ENCODE peak calls at places on chromosome 19, in five cellular contexts. R is cardiac muscle cell, L is K562, M is spleen, Y is brain microvascular endothelial cell. T is an unnamed sample. For H3K36me3 and H3K27me3, the result is how much of the 10 kb centered on the place peaks cover.

GRCh38 chr19:2638417-2638940 is 64.0 kb downstream of the GNG7 start:
- DNase-seq in R (no peak), L (no peak), M (no peak), Y (no peak), T (no peak)

GRCh38 chr19:31334101-31334848 is 15.0 kb downstream of the TSHZ3 start:
- DNase-seq in R (peak), L (no peak), M (no peak), Y (peak), T (no peak)

GRCh38 chr19:10291554-10292205 is 1.9 kb downstream of the ICAM5 start:
- DNase-seq in R (no peak), L (no peak), M (no peak), Y (no peak), T (no peak)

GRCh38 chr19:45443462-45444317 is 20.0 kb upstream of the ERCC1 start:
- DNase-seq in R (peak), L (peak), M (peak), Y (peak), T (peak)

GRCh38 chr19:45716314-45717130 is 14.2 kb downstream of the FBXO46 start:
- DNase-seq in R (peak), L (no peak), M (no peak), Y (no peak), T (no peak)

GRCh38 chr19:36939153-36939552 is 23.0 kb downstream of the ZNF568 start:
- DNase-seq in R (peak), L (peak), M (no peak), Y (no peak), T (no peak)

GRCh38 chr19:8391274-8392016 is 1.3 kb downstream of the RAB11B start:
- DNase-seq in R (no peak), L (no peak), M (peak), Y (no peak), T (no peak)

GRCh38 chr19:5891938-5892771 is 11.4 kb downstream of the NDUFA11 start:
- DNase-seq in R (peak), L (peak), M (no peak), Y (peak), T (peak)

GRCh38 chr19:771332-771785 is 20.4 kb downstream of the MISP start:
- DNase-seq in R (peak), L (peak), M (no peak), Y (peak), T (peak)

GRCh38 chr19:52527954-52528326 is 472 bp downstream of the ZNF808 start:
- DNase-seq in R (peak), L (peak), M (peak), Y (no peak), T (peak)

GRCh38 chr19:24040621-24041020 is 46.4 kb upstream of the ZNF254 start:
- DNase-seq in R (no peak), L (no peak), M (no peak), Y (no peak), T (no peak)

GRCh38 chr19:39731685-39732084 is 6.1 kb downstream of the CLC start:
- DNase-seq in R (no peak), L (no peak), M (no peak), Y (no peak), T (no peak)

GRCh38 chr19:29711584-29712132 is 3.4 kb downstream of the C19orf12 start:
- DNase-seq in R (no peak), L (no peak), M (no peak), Y (no peak), T (no peak)

GRCh38 chr19:55232284-55232597 is 3.7 kb upstream of the TMEM86B start:
- DNase-seq in R (no peak), L (no peak), M (no peak), Y (no peak), T (no peak)

GRCh38 chr19:33458807-33459206 is 62.8 kb downstream of the PEPD start:
- DNase-seq in R (no peak), L (no peak), M (peak), Y (no peak), T (no peak)

GRCh38 chr19:19738564-19738963 is 5.7 kb upstream of the ZNF14 start:
- DNase-seq in R (no peak), L (no peak), M (no peak), Y (no peak), T (no peak)

GRCh38 chr19:45492627-45493470 is 4.0 kb downstream of the RTN2 start:
- DNase-seq in R (peak), L (peak), M (no peak), Y (peak), T (peak)

GRCh38 chr19:40690699-40691420 is 409 bp upstream of the NUMBL start:
- DNase-seq in R (peak), L (peak), M (peak), Y (peak), T (peak)

GRCh38 chr19:12841094-12841493 is 2.8 kb downstream of the MAST1 start:
- DNase-seq in R (peak), L (peak), M (no peak), Y (no peak), T (peak)

GRCh38 chr19:1469936-1470863 is 8.8 kb downstream of the C19orf25 start:
- DNase-seq in R (no peak), L (peak), M (peak), Y (no peak), T (peak)

GRCh38 chr19:6521718-6522646 is 8.8 kb upstream of the TNFSF9 start:
- DNase-seq in R (peak), L (peak), M (peak), Y (peak), T (no peak)

GRCh38 chr19:10752237-10752912 is 34.5 kb downstream of the DNM2 start:
- DNase-seq in R (no peak), L (no peak), M (no peak), Y (no peak), T (no peak)

GRCh38 chr19:6588508-6589345 is 2.2 kb downstream of the CD70 start:
- DNase-seq in R (no peak), L (no peak), M (no peak), Y (no peak), T (no peak)

GRCh38 chr19:7482584-7483439 is 6.0 kb downstream of the PEX11G start:
- DNase-seq in R (peak), L (peak), M (no peak), Y (no peak), T (peak)

GRCh38 chr19:29988351-29988750 is 46.3 kb downstream of the URI1 start:
- DNase-seq in R (no peak), L (peak), M (no peak), Y (no peak), T (no peak)

GRCh38 chr19:35784401-35785086 is 9.2 kb downstream of the ARHGAP33 start:
- DNase-seq in R (no peak), L (no peak), M (no peak), Y (no peak), T (no peak)
- H3K36me3 ChIP-seq in R (under half), L (under half), M (under half), Y (under half), T (under half)

GRCh38 chr19:48512504-48513288 is 1.1 kb upstream of the LMTK3 start:
- DNase-seq in R (no peak), L (no peak), M (no peak), Y (no peak), T (no peak)
- H3K27me3 ChIP-seq in R (under half), L (under half), M (under half), Y (under half), T (under half)

DNA sequence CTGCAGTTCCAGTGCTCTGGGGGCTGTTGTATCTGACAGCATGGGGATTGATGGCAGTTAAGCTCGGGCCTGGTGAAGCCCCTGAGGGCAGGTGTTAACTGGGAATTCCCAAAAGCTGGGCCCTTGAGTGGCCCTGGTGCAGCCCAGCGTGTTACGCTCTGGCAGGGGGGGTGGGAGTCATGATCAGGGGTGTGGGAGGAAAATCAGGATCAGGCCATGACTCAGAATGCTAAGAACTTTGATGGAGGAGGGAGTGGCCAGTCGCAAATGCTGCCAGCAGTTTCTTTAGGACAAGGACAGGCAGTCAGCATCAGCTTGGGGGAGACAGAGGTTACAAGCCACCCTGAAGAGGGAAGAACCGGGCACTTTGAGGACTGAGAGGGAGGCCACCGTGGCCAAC is 19.6 kb downstream of the AP2A1 start:
- DNase-seq in R (peak), L (no peak), M (no peak), Y (peak), T (peak)
- H3K36me3 ChIP-seq in R (under half), L (half or more), M (under half), Y (under half), T (under half)

DNA sequence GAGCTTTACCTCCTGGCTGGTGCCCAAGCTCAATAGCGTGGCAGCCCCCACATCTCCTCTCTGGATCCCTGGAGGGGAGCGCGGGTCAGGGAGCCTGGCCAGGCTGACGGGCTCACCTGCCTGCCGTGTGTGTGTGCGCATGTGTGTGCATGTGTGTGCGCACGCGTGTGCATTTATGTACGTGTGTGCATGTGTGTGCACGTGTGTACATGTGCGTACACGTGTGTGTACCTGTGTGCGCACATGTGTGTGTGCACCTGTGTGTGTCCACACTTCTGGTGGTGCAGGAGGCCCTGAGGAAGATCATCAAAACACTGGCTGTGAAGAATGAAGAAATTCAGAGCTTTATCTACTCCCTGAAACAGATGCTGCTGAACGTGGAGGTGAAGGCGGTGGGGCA is 1.3 kb downstream of the FSD1 start:
- DNase-seq in R (no peak), L (no peak), M (no peak), Y (no peak), T (no peak)
- H3K27me3 ChIP-seq in R (under half), L (under half), M (under half), Y (under half), T (under half)

DNA sequence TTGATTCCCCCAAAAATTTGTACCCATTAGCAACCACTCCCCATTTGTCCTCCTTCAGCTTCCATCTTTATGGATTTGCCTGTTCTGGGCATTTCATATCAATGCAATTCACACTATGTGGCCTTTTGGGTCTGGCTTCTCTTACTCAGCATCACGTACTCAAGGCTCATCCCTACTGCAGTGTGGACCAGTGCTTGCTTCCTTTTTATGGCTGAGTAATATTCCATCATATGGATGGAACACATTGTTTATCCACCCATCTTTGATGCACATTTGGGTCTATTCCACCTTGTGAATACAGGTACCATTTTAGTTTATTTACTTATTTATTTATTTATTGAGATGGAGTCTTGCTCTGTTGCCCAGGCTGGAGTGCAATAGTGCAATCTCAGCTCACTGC is 12.5 kb upstream of the PIK3R2 start:
- DNase-seq in R (no peak), L (no peak), M (no peak), Y (no peak), T (no peak)
- H3K36me3 ChIP-seq in R (under half), L (under half), M (under half), Y (under half), T (under half)

GRCh38 chr19:16589917-16590316 is 17.7 kb upstream of the SLC35E1 start:
- DNase-seq in R (no peak), L (no peak), M (no peak), Y (no peak), T (no peak)
- H3K27me3 ChIP-seq in R (under half), L (under half), M (under half), Y (under half), T (under half)

T was measured in SJCRH30.